ENCODE peak calls at places on chromosomes 3 and 15, in four cellular contexts. One of them, this sample, is unnamed.

GRCh38 chr3:27712136-27713065 is 9.7 kb downstream of the EOMES start:
- DNase-seq in HepG2: peak; percentile 55
- DNase-seq in HEK293T: peak; percentile 85
- DNase-seq in K562: peak; percentile 71
- DNase-seq in this sample: no peak

GRCh38 chr3:9036327-9037112 is 73.2 kb upstream of the RAD18 start:
- DNase-seq in K562: no peak
- DNase-seq in HepG2: no peak
- DNase-seq in HEK293T: no peak
- DNase-seq in this sample: no peak

GRCh38 chr15:93759626-93760025 is 471.7 kb upstream of the MCTP2 start:
- DNase-seq in HepG2: no peak
- DNase-seq in K562: no peak
- DNase-seq in HEK293T: no peak
- DNase-seq in this sample: no peak

GRCh38 chr15:82680200-82681102 is 29.2 kb downstream of the AP3B2 start:
- DNase-seq in HEK293T: peak; percentile 58
- DNase-seq in K562: peak; percentile 95
- DNase-seq in HepG2: no peak
- DNase-seq in this sample: no peak

GRCh38 chr3:49718419-49719213 is 868 bp downstream of the AMIGO3 start:
- DNase-seq in HepG2: no peak
- DNase-seq in K562: no peak
- DNase-seq in HEK293T: no peak
- DNase-seq in this sample: no peak

GRCh38 chr15:68994981-68995753 is 19.3 kb upstream of the NOX5 start:
- DNase-seq in HepG2: no peak
- DNase-seq in K562: no peak
- DNase-seq in HEK293T: no peak
- DNase-seq in this sample: no peak

GRCh38 chr3:9012521-9012920 is 49.2 kb upstream of the RAD18 start:
- DNase-seq in HepG2: no peak
- DNase-seq in K562: no peak
- DNase-seq in HEK293T: no peak
- DNase-seq in this sample: no peak

GRCh38 chr3:144028798-144029411 is 57.3 kb downstream of the DIPK2A start:
- DNase-seq in K562: no peak
- DNase-seq in HEK293T: no peak
- DNase-seq in HepG2: no peak
- DNase-seq in this sample: peak; percentile 72

GRCh38 chr15:64426845-64427465 is 33.4 kb upstream of the ZNF609 start:
- DNase-seq in HEK293T: no peak
- DNase-seq in K562: no peak
- DNase-seq in HepG2: peak; percentile 12
- DNase-seq in this sample: no peak

GRCh38 chr3:39668420-39668819 is 141.0 kb upstream of the MYRIP start:
- DNase-seq in HepG2: peak; percentile 38
- DNase-seq in K562: peak; percentile 54
- DNase-seq in HEK293T: peak; percentile 42
- DNase-seq in this sample: no peak

GRCh38 chr15:34701536-34701935 is 53.3 kb downstream of the GJD2 start:
- DNase-seq in K562: no peak
- DNase-seq in HepG2: no peak
- DNase-seq in HEK293T: no peak
- DNase-seq in this sample: no peak

GRCh38 chr15:57259511-57260143 is 116.7 kb upstream of the CGNL1 start:
- DNase-seq in HepG2: no peak
- DNase-seq in K562: no peak
- DNase-seq in HEK293T: no peak
- DNase-seq in this sample: peak; percentile 13

GRCh38 chr3:161325059-161325458 is 46.3 kb downstream of the SPTSSB start:
- DNase-seq in HepG2: no peak
- DNase-seq in K562: no peak
- DNase-seq in HEK293T: no peak
- DNase-seq in this sample: no peak

GRCh38 chr3:77319711-77320110 is 279.8 kb downstream of the ROBO2 start:
- DNase-seq in K562: peak; percentile 2
- DNase-seq in HepG2: peak; percentile 15
- DNase-seq in HEK293T: peak; percentile 16
- DNase-seq in this sample: no peak

GRCh38 chr3:37905987-37906674 is 44.5 kb downstream of the CTDSPL start:
- DNase-seq in K562: no peak
- DNase-seq in HEK293T: no peak
- DNase-seq in HepG2: peak; percentile 93
- DNase-seq in this sample: no peak

GRCh38 chr3:28726840-28727239 is 378.2 kb upstream of the AZI2 start:
- DNase-seq in K562: peak; percentile 7
- DNase-seq in HEK293T: peak; percentile 55
- DNase-seq in HepG2: peak; percentile 10
- DNase-seq in this sample: peak; percentile 8

GRCh38 chr3:172751188-172751571 is 654 bp downstream of the ECT2 start:
- DNase-seq in HepG2: no peak
- DNase-seq in HEK293T: peak; percentile 20
- DNase-seq in K562: peak; percentile 46
- DNase-seq in this sample: no peak

GRCh38 chr3:87727783-87728182 is 331.0 kb downstream of the CGGBP1 start:
- DNase-seq in K562: no peak
- DNase-seq in HepG2: no peak
- DNase-seq in HEK293T: no peak
- DNase-seq in this sample: no peak

GRCh38 chr3:9206287-9206686 is 43.2 kb downstream of the SRGAP3 start:
- DNase-seq in HEK293T: no peak
- DNase-seq in HepG2: no peak
- DNase-seq in K562: no peak
- DNase-seq in this sample: no peak

GRCh38 chr15:70374096-70374495 is 276.4 kb upstream of the TLE3 start:
- DNase-seq in HEK293T: no peak
- DNase-seq in K562: no peak
- DNase-seq in HepG2: no peak
- DNase-seq in this sample: no peak

GRCh38 chr3:72261566-72262564 is 476.9 kb upstream of the PROK2 start:
- DNase-seq in HepG2: no peak
- DNase-seq in K562: no peak
- DNase-seq in HEK293T: no peak
- DNase-seq in this sample: no peak

GRCh38 chr3:126439968-126440708 is 35.6 kb downstream of the ZXDC start:
- DNase-seq in K562: no peak
- DNase-seq in HEK293T: no peak
- DNase-seq in HepG2: no peak
- DNase-seq in this sample: no peak

GRCh38 chr3:120218981-120219380 is 66.0 kb downstream of the GPR156 start:
- DNase-seq in HEK293T: no peak
- DNase-seq in K562: no peak
- DNase-seq in HepG2: no peak
- DNase-seq in this sample: no peak

GRCh38 chr3:111314146-111314873 is 227.7 kb upstream of the CD96 start:
- DNase-seq in K562: no peak
- DNase-seq in HepG2: no peak
- DNase-seq in HEK293T: no peak
- DNase-seq in this sample: no peak

GRCh38 chr3:192467230-192468186 is 259.8 kb downstream of the FGF12 start:
- DNase-seq in HepG2: peak; percentile 51
- DNase-seq in K562: peak; percentile 48
- DNase-seq in HEK293T: peak; percentile 39
- DNase-seq in this sample: peak; percentile 8

GRCh38 chr3:176426371-176426770 is 770.9 kb downstream of the TBL1XR1 start:
- DNase-seq in HepG2: peak; percentile 0
- DNase-seq in K562: no peak
- DNase-seq in HEK293T: no peak
- DNase-seq in this sample: no peak

GRCh38 chr15:43488790-43489585 is 4.0 kb downstream of the TP53BP1 start:
- DNase-seq in K562: no peak
- DNase-seq in HepG2: no peak
- DNase-seq in HEK293T: no peak
- DNase-seq in this sample: no peak

GRCh38 chr3:143952569-143953069 is 19.0 kb upstream of the DIPK2A start:
- DNase-seq in HEK293T: no peak
- DNase-seq in HepG2: no peak
- DNase-seq in K562: no peak
- DNase-seq in this sample: no peak

GRCh38 chr15:51675234-51675633 is 6.1 kb upstream of the SCG3 start:
- DNase-seq in K562: no peak
- DNase-seq in HEK293T: no peak
- DNase-seq in HepG2: no peak
- DNase-seq in this sample: no peak

GRCh38 chr3:71251156-71251775 is 332.3 kb downstream of the FOXP1 start:
- DNase-seq in K562: no peak
- DNase-seq in HEK293T: no peak
- DNase-seq in HepG2: peak; percentile 49
- DNase-seq in this sample: no peak

GRCh38 chr3:16433701-16434151 is 79.8 kb downstream of the RFTN1 start:
- DNase-seq in HepG2: no peak
- DNase-seq in K562: no peak
- DNase-seq in HEK293T: no peak
- DNase-seq in this sample: peak; percentile 74

GRCh38 chr3:50340404-50341329 is at the start of gene RASSF1:
- DNase-seq in HEK293T: no peak
- DNase-seq in K562: peak; percentile 68
- DNase-seq in HepG2: no peak
- DNase-seq in this sample: no peak

GRCh38 chr3:156795890-156796451 is 30.2 kb upstream of the LEKR1 start:
- DNase-seq in HEK293T: no peak
- DNase-seq in K562: no peak
- DNase-seq in HepG2: peak; percentile 73
- DNase-seq in this sample: no peak

GRCh38 chr3:13884851-13885703 is 5.2 kb upstream of the WNT7A start:
- DNase-seq in HepG2: peak; percentile 36
- DNase-seq in HEK293T: peak; percentile 66
- DNase-seq in K562: peak; percentile 78
- DNase-seq in this sample: no peak

GRCh38 chr3:29922990-29923746 is 642.3 kb downstream of the RBMS3 start:
- DNase-seq in HepG2: peak; percentile 54
- DNase-seq in HEK293T: no peak
- DNase-seq in K562: no peak
- DNase-seq in this sample: no peak

GRCh38 chr3:40079203-40079844 is 230.2 kb upstream of the EIF1B start:
- DNase-seq in HepG2: peak; percentile 9
- DNase-seq in K562: no peak
- DNase-seq in HEK293T: no peak
- DNase-seq in this sample: no peak

GRCh38 chr3:66450389-66451022 is 50.3 kb downstream of the LRIG1 start:
- DNase-seq in HepG2: no peak
- DNase-seq in K562: no peak
- DNase-seq in HEK293T: no peak
- DNase-seq in this sample: no peak

GRCh38 chr15:45441686-45442085 is 63.3 kb upstream of the GATM start:
- DNase-seq in K562: no peak
- DNase-seq in HEK293T: no peak
- DNase-seq in HepG2: peak; percentile 21
- DNase-seq in this sample: no peak

GRCh38 chr3:194397757-194398312 is 1.2 kb downstream of the GP5 start:
- DNase-seq in HepG2: no peak
- DNase-seq in K562: no peak
- DNase-seq in HEK293T: no peak
- DNase-seq in this sample: no peak
- TF ChIP-seq FOXK2 in HepG2: no peak
- TF ChIP-seq FOXK2 in K562: no peak
- TF ChIP-seq FOXK2 in HEK293T: no peak
- TF ChIP-seq FOXK2 in this sample: no peak

DNA sequence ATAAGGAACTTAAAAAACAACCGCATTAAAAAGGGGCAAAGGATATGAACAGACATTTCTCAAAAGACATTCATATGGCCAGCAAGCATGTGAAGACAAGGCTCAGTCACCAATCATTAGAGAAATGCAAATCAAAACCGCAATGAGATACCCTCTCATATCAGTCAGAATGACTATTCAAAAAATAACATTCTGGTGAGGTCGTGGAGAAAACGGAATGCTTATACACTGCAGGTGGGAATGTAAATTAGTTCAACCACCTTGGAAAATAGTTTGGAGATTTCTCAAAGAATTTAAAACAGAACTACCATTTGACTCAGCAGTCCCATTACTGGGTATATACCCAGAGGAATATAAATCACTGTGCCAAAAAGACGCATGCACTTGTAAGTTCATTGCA is 496.6 kb upstream of the SGO1 start:
- DNase-seq in K562: no peak
- DNase-seq in HEK293T: no peak
- DNase-seq in HepG2: no peak
- DNase-seq in this sample: no peak
- TF ChIP-seq FOXK2 in K562: no peak
- TF ChIP-seq FOXK2 in HEK293T: no peak
- TF ChIP-seq FOXK2 in HepG2: no peak
- TF ChIP-seq FOXK2 in this sample: no peak

DNA sequence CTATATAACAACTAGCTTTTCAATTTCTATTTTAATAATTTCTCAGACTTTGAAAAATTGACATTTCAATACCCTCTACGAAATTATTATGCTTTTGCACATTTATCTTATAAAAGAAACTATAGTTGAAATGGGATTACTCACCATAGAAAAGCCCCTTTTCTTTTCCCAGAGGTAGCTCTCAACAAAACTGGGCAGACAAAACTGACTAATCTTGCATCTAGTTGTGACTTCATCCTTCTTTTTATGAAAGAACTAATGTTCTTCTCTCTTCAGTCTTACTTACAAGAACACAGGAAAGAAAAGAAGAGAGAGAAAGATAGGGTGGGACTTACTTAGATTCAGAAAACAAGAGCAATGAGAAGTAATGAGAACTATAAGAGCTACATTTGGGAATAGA is 61.0 kb downstream of the GPR160 start:
- DNase-seq in HepG2: no peak
- DNase-seq in HEK293T: no peak
- DNase-seq in K562: no peak
- DNase-seq in this sample: no peak
- TF ChIP-seq FOXK2 in HepG2: no peak
- TF ChIP-seq FOXK2 in HEK293T: no peak
- TF ChIP-seq FOXK2 in K562: no peak
- TF ChIP-seq FOXK2 in this sample: no peak

DNA sequence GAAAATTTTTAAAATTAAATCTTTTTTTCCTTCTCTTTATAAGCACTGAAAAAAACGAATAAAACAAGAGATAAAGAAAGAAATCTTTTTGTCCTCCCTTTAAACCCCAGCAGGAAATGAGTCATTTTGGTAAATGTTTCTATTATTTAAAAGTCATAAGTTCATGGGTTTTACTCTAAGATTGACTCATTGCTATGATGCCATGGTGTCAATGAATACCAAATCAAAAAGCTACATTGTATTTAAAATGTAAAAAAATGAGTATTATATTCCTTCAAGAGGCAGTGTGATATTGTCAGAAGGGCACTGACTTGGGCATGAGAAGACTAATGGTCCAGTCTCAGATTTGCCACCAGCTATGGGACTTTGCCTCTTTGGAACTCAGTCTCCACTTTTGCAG is 303.4 kb upstream of the DNAJC19 start:
- DNase-seq in K562: no peak
- DNase-seq in HEK293T: no peak
- DNase-seq in HepG2: no peak
- DNase-seq in this sample: no peak
- TF ChIP-seq FOXK2 in K562: no peak
- TF ChIP-seq FOXK2 in HEK293T: no peak
- TF ChIP-seq FOXK2 in HepG2: no peak
- TF ChIP-seq FOXK2 in this sample: no peak

This sample was measured in GM12878.